ENCODE peak calls at places on chromosomes 3 and 15, in five cellular contexts. A, F, Q, D and M are unnamed samples.

GRCh38 chr3:192819001-192819569 is 91.7 kb upstream of the FGF12 start:
- DNase-seq in Q (peak), F (no peak), D (no peak), A (peak), M (peak)

GRCh38 chr15:91517491-91518200 is 335.9 kb upstream of the SLCO3A1 start:
- DNase-seq in F (no peak), A (peak), Q (peak), D (no peak), M (no peak)

GRCh38 chr3:57179580-57180410 is 14.6 kb upstream of the IL17RD start:
- DNase-seq in A (no peak), Q (peak), D (no peak), F (no peak), M (no peak)

GRCh38 chr3:3902156-3902555 is 102.9 kb downstream of the LRRN1 start:
- DNase-seq in F (no peak), A (no peak), Q (no peak), D (no peak), M (no peak)

GRCh38 chr3:158091526-158091925 is 14.7 kb downstream of the SHOX2 start:
- DNase-seq in F (no peak), Q (peak), A (peak), D (no peak), M (no peak)

GRCh38 chr3:43759297-43759782 is 68.6 kb downstream of the ABHD5 start:
- DNase-seq in D (no peak), Q (peak), A (peak), F (no peak), M (no peak)

GRCh38 chr15:27958911-27959598 is 140.1 kb downstream of the OCA2 start:
- DNase-seq in D (no peak), Q (no peak), A (no peak), F (no peak), M (no peak)

GRCh38 chr15:67003586-67003985 is 61.8 kb upstream of the SMAD3 start:
- DNase-seq in A (peak), F (no peak), D (no peak), Q (no peak), M (no peak)

GRCh38 chr3:138946554-138947302 is at the start of the genes FOXL2 and FOXL2NB:
- DNase-seq in D (peak), F (peak), Q (peak), A (peak), M (no peak)

GRCh38 chr3:99966657-99967420 is 147.5 kb downstream of the FILIP1L start:
- DNase-seq in Q (peak), D (no peak), A (peak), F (no peak), M (no peak)

GRCh38 chr15:52021128-52021671 is 2.2 kb downstream of the MAPK6 start:
- DNase-seq in Q (peak), A (peak), F (no peak), D (no peak), M (peak)

GRCh38 chr3:129608087-129608935 is 1.8 kb upstream of the PLXND1 start:
- DNase-seq in D (peak), A (peak), Q (peak), F (no peak), M (no peak)

GRCh38 chr3:177431525-177432255 is 234.4 kb upstream of the TBL1XR1 start:
- DNase-seq in A (no peak), Q (no peak), D (no peak), F (no peak), M (no peak)

GRCh38 chr3:129625071-129625874 is 18.8 kb upstream of the PLXND1 start:
- DNase-seq in F (no peak), A (no peak), D (peak), Q (no peak), M (no peak)

GRCh38 chr3:179181021-179181472 is 32.9 kb downstream of the PIK3CA start:
- DNase-seq in D (no peak), F (no peak), Q (peak), A (peak), M (peak)

GRCh38 chr3:186361612-186362408 is at the start of gene DGKG:
- DNase-seq in A (no peak), Q (no peak), F (peak), D (peak), M (peak)

GRCh38 chr3:12922299-12922698 is 80.9 kb upstream of the RPL32 start:
- DNase-seq in D (no peak), Q (peak), F (no peak), A (no peak), M (no peak)

GRCh38 chr15:31020542-31020941 is 29.1 kb upstream of the MTMR10 start:
- DNase-seq in F (no peak), Q (no peak), A (no peak), D (no peak), M (no peak)

GRCh38 chr3:101038393-101038792 is 45.2 kb upstream of the ABI3BP start:
- DNase-seq in Q (peak), A (peak), D (no peak), F (no peak), M (no peak)

GRCh38 chr3:72265661-72266370 is 480.9 kb upstream of the PROK2 start:
- DNase-seq in A (no peak), F (no peak), D (no peak), Q (peak), M (no peak)

GRCh38 chr15:59087731-59088130 is 17.2 kb upstream of the CCNB2 start:
- DNase-seq in A (no peak), F (no peak), Q (no peak), D (no peak), M (no peak)

GRCh38 chr3:41997702-41998551 is 36.0 kb upstream of the ULK4 start:
- DNase-seq in Q (peak), F (no peak), D (no peak), A (no peak), M (no peak)

GRCh38 chr15:49225572-49226281 is 55.7 kb downstream of the GALK2 start:
- DNase-seq in Q (peak), A (no peak), D (no peak), F (no peak), M (no peak)

GRCh38 chr3:62007036-62007435 is 366.3 kb downstream of the FEZF2 start:
- DNase-seq in A (peak), F (no peak), D (no peak), Q (peak), M (no peak)

GRCh38 chr3:36904641-36905040 is 40.2 kb downstream of the TRANK1 start:
- DNase-seq in F (no peak), A (peak), Q (peak), D (no peak), M (no peak)

GRCh38 chr3:105656607-105657504 is 212.0 kb downstream of the CBLB start:
- DNase-seq in Q (no peak), F (no peak), D (no peak), A (no peak), M (no peak)

GRCh38 chr15:31102049-31102321 is 460 bp upstream of the TRPM1 start:
- DNase-seq in Q (no peak), A (no peak), F (no peak), D (no peak), M (no peak)

GRCh38 chr3:127351775-127352350 is 64.0 kb upstream of the PRR20G start:
- DNase-seq in D (no peak), A (no peak), F (no peak), Q (no peak), M (no peak)

GRCh38 chr15:39466428-39466827 is 114.5 kb upstream of the THBS1 start:
- DNase-seq in Q (peak), F (peak), A (peak), D (peak), M (no peak)

GRCh38 chr3:127749787-127750225 is 72.5 kb downstream of the MGLL start:
- DNase-seq in A (no peak), D (no peak), Q (no peak), F (no peak), M (peak)

GRCh38 chr3:165817160-165817709 is 20.0 kb downstream of the BCHE start:
- DNase-seq in F (no peak), D (no peak), A (no peak), Q (no peak), M (no peak)

DNA sequence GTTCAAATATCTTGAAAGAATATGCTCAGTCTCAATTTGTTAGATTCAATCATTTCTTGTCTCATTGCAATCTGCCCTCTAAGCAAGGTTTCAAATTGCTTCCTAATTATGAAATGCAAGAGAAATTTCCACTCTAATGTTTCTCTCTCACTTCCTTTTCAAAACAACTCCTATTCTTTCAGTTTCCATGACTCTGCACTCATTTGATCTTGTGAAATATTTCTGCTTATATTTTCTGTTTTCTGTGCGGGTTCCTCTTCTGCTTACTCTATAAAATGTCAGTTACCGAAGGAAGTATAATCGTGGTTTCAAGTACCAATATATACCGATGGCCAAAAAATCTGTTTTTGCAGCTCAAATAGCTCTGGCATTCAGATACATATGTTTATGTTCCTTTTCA is 521.9 kb upstream of the NAALADL2 start:
- DNase-seq in Q (no peak), F (no peak), A (no peak), D (no peak), M (no peak)
- H3K4me3 ChIP-seq in Q (no peak), F (no peak), A (no peak), D (no peak), M (no peak)

DNA sequence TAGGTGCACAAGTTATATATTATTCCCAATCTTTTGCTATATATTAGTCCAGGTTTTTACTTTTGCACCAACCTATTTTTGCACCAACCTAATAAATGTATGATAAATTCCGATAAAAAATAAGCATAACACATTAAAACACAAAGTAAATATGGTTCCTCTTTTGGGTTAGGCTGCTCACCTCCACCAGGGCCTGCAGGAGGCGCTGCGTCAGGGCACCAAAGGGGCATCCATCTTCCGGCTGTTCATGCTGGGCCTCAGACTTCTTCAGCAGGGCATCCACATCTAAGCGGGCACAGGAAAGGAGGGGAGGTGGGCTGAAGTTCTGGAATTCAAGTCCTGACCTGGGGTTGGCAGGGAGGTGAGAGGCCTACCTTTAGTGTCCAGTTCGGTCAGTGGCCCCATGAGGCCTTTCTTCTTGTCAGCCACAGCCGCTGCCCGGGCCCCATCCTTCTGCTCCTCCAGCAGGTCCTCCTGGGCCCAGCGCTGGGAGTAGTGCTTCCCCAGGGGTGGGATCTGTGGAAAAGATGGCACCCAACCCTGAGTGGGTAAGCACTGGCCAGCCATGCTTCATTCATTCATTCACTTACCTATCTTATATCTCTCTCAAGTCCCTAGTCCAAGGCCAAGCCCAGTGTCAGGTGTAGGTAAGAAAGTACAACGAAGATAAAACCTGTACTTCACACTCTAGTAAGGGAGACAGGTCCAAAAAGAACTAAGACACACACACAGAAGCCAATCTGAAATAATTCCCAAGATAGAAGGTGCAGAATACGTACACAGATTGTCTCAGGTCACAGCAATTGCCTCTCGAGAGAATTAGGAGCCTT is 5.2 kb downstream of the TADA3 start:
- DNase-seq in F (no peak), Q (no peak), D (no peak), A (no peak), M (no peak)
- TF ChIP-seq CTCF in F (no peak), Q (peak), D (no peak), A (peak), M (peak)

GRCh38 chr3:134327594-134327975 is 46.7 kb downstream of the AMOTL2 start:
- DNase-seq in Q (peak), F (no peak), D (no peak), A (peak), M (no peak)
- H3K4me3 ChIP-seq in Q (no peak), F (no peak), D (no peak), A (no peak), M (no peak)

GRCh38 chr3:50224639-50225038 is 11.4 kb upstream of the GNAI2 start:
- DNase-seq in F (no peak), D (no peak), Q (no peak), A (no peak), M (no peak)
- TF ChIP-seq CTCF in F (no peak), D (no peak), Q (no peak), A (no peak), M (no peak)

GRCh38 chr3:197241173-197241572 is 57.2 kb downstream of the DLG1 start:
- DNase-seq in A (no peak), D (no peak), Q (no peak), F (no peak), M (no peak)
- H3K4me3 ChIP-seq in A (no peak), D (no peak), Q (no peak), F (no peak), M (no peak)

GRCh38 chr3:123119388-123119787 is 52.6 kb downstream of the PDIA5 start:
- DNase-seq in F (no peak), Q (no peak), D (no peak), A (no peak), M (no peak)
- TF ChIP-seq CTCF in F (no peak), Q (no peak), D (no peak), A (no peak), M (no peak)

GRCh38 chr3:181610973-181611265 is 100.8 kb upstream of the SOX2 start:
- DNase-seq in Q (no peak), A (no peak), D (no peak), F (no peak), M (no peak)

GRCh38 chr3:181613813-181614212 is 97.9 kb upstream of the SOX2 start:
- DNase-seq in D (no peak), A (no peak), F (no peak), Q (no peak), M (no peak)

GRCh38 chr3:181615666-181616065 is 96.1 kb upstream of the SOX2 start:
- DNase-seq in D (no peak), Q (no peak), F (no peak), A (no peak), M (no peak)

GRCh38 chr3:181614878-181615277 is 96.8 kb upstream of the SOX2 start:
- DNase-seq in F (no peak), Q (no peak), A (no peak), D (no peak), M (no peak)

DNA sequence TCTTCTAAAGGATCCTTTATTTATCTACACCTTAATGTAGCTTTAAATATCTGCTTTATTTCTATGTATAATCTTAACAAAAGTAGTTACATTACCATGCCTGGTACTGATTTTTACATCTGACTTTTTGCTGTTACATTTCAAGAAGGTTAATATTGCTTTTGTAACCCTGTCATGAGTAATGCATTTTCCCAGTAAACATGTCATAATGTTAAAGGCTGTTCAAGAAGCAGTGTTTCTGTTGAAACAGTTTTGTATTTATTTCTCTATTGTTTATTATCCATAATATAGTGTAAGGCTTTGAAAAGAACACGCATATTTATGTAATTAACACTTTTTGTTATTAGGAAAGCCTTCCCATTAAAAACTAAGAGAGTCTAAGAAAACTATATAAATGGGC is 98.5 kb upstream of the SOX2 start:
- DNase-seq in Q (no peak), F (no peak), D (no peak), A (no peak), M (no peak)
- H3K4me3 ChIP-seq in Q (no peak), F (no peak), D (no peak), A (no peak), M (no peak)

DNA sequence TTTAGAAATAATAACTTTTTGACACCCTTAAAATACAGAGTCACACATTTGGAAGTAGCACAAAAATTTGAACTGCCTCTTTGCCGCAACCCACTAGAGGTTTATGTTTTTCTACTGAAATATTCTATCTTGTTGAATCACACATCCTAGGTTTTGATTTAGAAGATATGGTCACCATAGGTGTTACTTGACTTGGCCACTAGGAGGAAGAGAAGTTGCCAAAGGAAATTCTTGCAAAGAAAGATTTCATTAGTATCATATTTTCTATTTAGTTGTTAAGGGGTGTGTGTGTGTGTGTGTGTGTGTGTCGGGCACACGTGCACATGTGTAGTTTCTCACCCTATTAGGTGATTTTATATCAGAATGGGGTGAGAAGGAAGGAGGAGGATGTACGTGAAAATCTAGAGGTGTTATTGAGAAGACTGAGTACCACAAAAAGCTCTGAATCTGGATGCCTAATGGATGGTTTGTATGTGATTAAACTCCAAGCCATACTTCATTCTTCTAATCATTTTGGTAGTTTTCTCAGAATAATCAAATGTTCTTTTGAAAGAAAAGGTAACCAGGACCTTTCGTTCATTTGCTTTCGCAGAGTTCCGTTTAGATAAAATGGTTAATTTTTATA is 31.5 kb downstream of the ZFAND6 start:
- DNase-seq in D (no peak), Q (no peak), F (no peak), A (no peak), M (no peak)
- TF ChIP-seq CTCF in D (no peak), Q (peak), F (no peak), A (peak), M (peak)

DNA sequence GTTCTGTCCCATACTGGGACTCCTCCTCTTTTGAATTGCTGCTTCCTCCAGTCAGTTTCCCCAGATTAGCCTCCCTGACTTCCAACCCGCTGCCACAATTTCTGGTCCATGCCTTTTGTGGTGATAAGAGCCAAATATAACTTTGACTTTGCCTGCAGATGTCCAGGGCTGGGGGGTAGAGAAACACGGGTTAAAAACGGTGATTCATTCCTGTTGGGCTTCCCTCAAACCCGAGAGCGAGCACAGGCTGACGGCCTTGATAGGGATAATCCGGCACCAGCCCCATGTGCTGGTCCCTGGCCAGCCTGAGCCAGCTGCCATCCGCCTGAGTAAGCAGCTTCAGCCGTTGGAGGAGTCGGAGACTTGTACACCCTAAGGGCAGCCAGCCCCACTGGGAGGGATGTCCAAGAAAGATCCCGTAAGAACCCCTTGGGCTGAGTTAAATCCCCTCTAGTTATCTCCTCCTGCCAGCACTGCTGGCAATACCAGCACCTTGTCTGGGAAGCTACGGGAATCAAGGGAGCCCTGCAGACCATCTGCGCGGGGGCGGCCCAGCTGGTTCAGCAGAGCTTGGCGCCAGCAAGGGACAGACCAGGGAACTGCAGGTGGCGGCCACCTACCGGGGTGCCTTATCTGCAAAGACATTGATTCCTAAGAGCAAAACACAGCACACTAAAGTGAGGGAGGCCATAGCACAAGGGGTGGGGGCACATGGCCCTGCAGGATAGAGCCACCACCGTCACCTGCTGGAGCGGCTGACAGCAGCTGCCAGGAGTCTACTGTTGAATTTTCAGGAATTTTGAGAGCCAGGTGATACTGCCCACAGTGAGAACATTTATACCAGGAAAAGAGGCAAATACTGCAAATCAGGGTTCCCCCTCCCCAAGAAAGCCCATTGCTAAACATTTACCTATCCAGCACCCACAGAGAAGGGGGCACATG is 18.1 kb downstream of the CSPG4 start:
- DNase-seq in D (peak), F (peak), A (peak), Q (peak), M (peak)
- H3K4me3 ChIP-seq in D (peak), F (no peak), A (no peak), Q (no peak), M (no peak)

GRCh38 chr15:53586815-53587214 is 172.6 kb downstream of the WDR72 start:
- DNase-seq in F (no peak), A (no peak), D (no peak), Q (peak), M (no peak)
- TF ChIP-seq CTCF in F (no peak), A (no peak), D (no peak), Q (peak), M (peak)